ENCODE peak calls at places on chromosomes 1 and 21, in seven cellular contexts. S is suprapubic skin, Q is body of pancreas, A is cardiac muscle cell, K is sigmoid colon, I is stomach, Y is Caco-2. W is an unnamed sample. For H3K36me3, the result is how much of the 10 kb centered on the place peaks cover.

GRCh38 chr1:21882721-21883415 is 54.2 kb downstream of the HSPG2 start:
- DNase-seq in S (no peak), Q (no peak), A (no peak), K (no peak), I (no peak), Y (no peak), W (no peak)

GRCh38 chr1:238951809-238952208 is 434.6 kb upstream of the CHRM3 start:
- DNase-seq in S (no peak), Q (peak), A (peak), K (no peak), I (peak), Y (peak), W (no peak)

GRCh38 chr1:225944387-225944786 is 3.4 kb upstream of the LEFTY2 start:
- DNase-seq in S (no peak), Q (no peak), A (no peak), K (no peak), I (no peak), Y (no peak), W (no peak)

GRCh38 chr21:33064623-33064996 is 5.3 kb upstream of the OLIG1 start:
- DNase-seq in S (no peak), Q (no peak), A (no peak), K (no peak), I (no peak), Y (no peak), W (no peak)

GRCh38 chr1:160260436-160261382 is 1.6 kb downstream of the DCAF8 start:
- DNase-seq in S (no peak), Q (no peak), A (peak), K (no peak), I (no peak), Y (peak), W (no peak)

GRCh38 chr1:110619412-110620249 is 13.5 kb upstream of the KCNA2 start:
- DNase-seq in S (peak), Q (peak), A (peak), K (peak), I (peak), Y (peak), W (peak)

GRCh38 chr1:163346326-163346870 is 24.6 kb downstream of the NUF2 start:
- DNase-seq in S (no peak), Q (no peak), A (no peak), K (no peak), I (no peak), Y (no peak), W (no peak)

GRCh38 chr1:185045793-185046441 is 559 bp downstream of the RNF2 start:
- DNase-seq in S (peak), Q (peak), A (peak), K (peak), I (peak), Y (peak), W (no peak)

GRCh38 chr1:218299416-218299815 is 14.3 kb downstream of the RRP15 start:
- DNase-seq in S (no peak), Q (no peak), A (peak), K (no peak), I (no peak), Y (peak), W (no peak)

GRCh38 chr1:174135200-174135599 is 24.1 kb upstream of the RABGAP1L start:
- DNase-seq in S (no peak), Q (no peak), A (no peak), K (no peak), I (no peak), Y (no peak), W (no peak)

GRCh38 chr1:19101244-19101643 is 108.8 kb downstream of the UBR4 start:
- DNase-seq in S (no peak), Q (no peak), A (no peak), K (no peak), I (no peak), Y (no peak), W (no peak)

GRCh38 chr1:94068096-94068830 is 52.7 kb downstream of the ABCA4 start:
- DNase-seq in S (no peak), Q (peak), A (no peak), K (no peak), I (no peak), Y (peak), W (no peak)

GRCh38 chr1:211577826-211578639 is 928 bp downstream of the SLC30A1 start:
- DNase-seq in S (peak), Q (peak), A (peak), K (peak), I (peak), Y (peak), W (peak)

GRCh38 chr1:43565600-43566360 is 35.1 kb downstream of the PTPRF start:
- DNase-seq in S (no peak), Q (peak), A (peak), K (peak), I (peak), Y (no peak), W (no peak)

GRCh38 chr1:46034601-46035516 is 97.6 kb downstream of the PIK3R3 start:
- DNase-seq in S (no peak), Q (no peak), A (no peak), K (no peak), I (no peak), Y (no peak), W (no peak)

GRCh38 chr1:46026531-46026930 is 105.9 kb downstream of the PIK3R3 start:
- DNase-seq in S (no peak), Q (no peak), A (peak), K (no peak), I (no peak), Y (no peak), W (no peak)

GRCh38 chr1:46030074-46030870 is 102.2 kb downstream of the PIK3R3 start:
- DNase-seq in S (no peak), Q (no peak), A (no peak), K (no peak), I (no peak), Y (no peak), W (no peak)

GRCh38 chr1:46027788-46028573 is 104.4 kb downstream of the PIK3R3 start:
- DNase-seq in S (no peak), Q (no peak), A (no peak), K (no peak), I (no peak), Y (no peak), W (no peak)

DNA sequence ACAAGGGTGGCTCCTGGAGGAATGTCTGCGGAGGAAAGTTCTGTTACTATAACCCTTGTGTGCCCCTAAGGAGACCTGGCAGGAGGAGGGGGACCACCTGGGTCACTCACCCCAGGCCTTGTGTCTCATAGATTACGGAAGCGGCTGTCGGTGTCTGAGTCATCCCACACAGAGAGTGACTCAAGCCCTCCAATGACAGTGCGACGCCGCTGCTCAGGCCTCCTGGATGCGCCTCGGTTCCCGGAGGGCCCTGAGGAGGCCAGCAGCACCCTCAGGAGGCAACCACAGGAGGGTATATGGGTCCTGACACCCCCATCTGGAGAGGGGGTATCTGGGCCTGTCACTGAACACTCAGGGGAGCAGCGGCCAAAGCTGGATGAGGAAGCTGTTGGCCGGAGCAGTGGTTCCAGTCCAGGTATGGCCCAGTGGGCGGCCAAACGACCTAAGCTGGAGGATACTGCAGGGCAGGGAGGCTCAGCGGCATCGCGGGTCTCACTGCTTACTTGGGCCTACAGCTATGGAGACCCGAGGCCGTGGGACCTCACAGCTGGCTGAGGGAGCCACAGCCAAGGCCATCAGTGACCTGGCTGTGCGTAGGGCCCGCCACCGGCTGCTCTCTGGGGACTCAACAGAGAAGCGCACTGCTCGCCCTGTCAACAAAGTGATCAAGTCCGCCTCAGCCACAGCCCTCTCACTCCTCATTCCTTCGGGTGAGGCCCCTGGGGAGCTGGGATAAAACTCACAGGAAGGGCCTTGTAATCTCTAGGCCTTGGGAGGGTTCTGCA is 101.4 kb downstream of the PIK3R3 start:
- DNase-seq in S (no peak), Q (peak), A (no peak), K (no peak), I (no peak), Y (no peak), W (no peak)
- H3K36me3 ChIP-seq in S (half or more), Q (under half), A (under half), K (half or more), I (half or more), Y (under half), W (under half)

GRCh38 chr1:183611021-183611420 is 20.8 kb upstream of the NCF2 start:
- DNase-seq in S (no peak), Q (no peak), A (no peak), K (no peak), I (no peak), Y (no peak), W (no peak)

GRCh38 chr1:183607322-183607980 is 17.2 kb upstream of the NCF2 start:
- DNase-seq in S (no peak), Q (no peak), A (no peak), K (no peak), I (no peak), Y (no peak), W (no peak)

GRCh38 chr1:183610053-183610452 is 19.8 kb upstream of the NCF2 start:
- DNase-seq in S (no peak), Q (no peak), A (no peak), K (no peak), I (no peak), Y (no peak), W (no peak)

GRCh38 chr1:183612407-183612806 is 22.1 kb upstream of the NCF2 start:
- DNase-seq in S (no peak), Q (no peak), A (no peak), K (no peak), I (no peak), Y (no peak), W (no peak)

DNA sequence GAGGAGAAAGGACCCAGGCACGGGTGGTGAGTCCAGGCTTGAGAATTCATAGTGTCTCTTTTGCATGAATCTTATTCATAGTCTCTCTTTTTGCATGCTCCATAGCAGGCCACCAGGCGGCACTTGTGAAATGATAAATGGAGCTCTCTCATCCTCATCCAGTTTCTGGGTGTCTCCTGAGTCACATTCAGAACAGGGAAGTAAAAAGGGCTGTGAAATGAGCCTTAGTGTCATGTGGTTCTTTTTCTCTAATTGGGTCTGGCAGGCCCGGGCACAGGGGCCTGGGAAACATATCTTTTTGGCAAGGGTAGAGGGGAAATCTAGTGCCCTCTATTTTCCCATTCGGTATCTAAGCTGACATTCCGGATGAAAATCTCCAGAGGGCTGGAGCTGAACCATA is 19.1 kb upstream of the NCF2 start:
- DNase-seq in S (no peak), Q (peak), A (peak), K (peak), I (peak), Y (peak), W (no peak)
- TF ChIP-seq CTCF in S (peak), Q (no peak), A (peak), K (peak), I (no peak), Y (peak), W (peak)

GRCh38 chr1:235221653-235222052 is 60.6 kb upstream of the RBM34 start:
- DNase-seq in S (no peak), Q (no peak), A (no peak), K (no peak), I (no peak), Y (no peak), W (no peak)

GRCh38 chr1:235227414-235227813 is 66.4 kb upstream of the RBM34 start:
- DNase-seq in S (no peak), Q (no peak), A (no peak), K (no peak), I (no peak), Y (no peak), W (no peak)

GRCh38 chr1:235229868-235230267 is 68.8 kb upstream of the RBM34 start:
- DNase-seq in S (no peak), Q (no peak), A (no peak), K (no peak), I (no peak), Y (no peak), W (no peak)

GRCh38 chr1:235225299-235225698 is 64.2 kb upstream of the RBM34 start:
- DNase-seq in S (no peak), Q (no peak), A (no peak), K (no peak), I (no peak), Y (no peak), W (no peak)

GRCh38 chr1:235226933-235227332 is 65.9 kb upstream of the RBM34 start:
- DNase-seq in S (no peak), Q (no peak), A (no peak), K (no peak), I (no peak), Y (no peak), W (no peak)
- H3K36me3 ChIP-seq in S (half or more), Q (under half), A (under half), K (half or more), I (half or more), Y (under half), W (under half)

GRCh38 chr1:245688536-245689453 is 534.0 kb downstream of the KIF26B start:
- DNase-seq in S (no peak), Q (no peak), A (no peak), K (no peak), I (no peak), Y (no peak), W (no peak)

GRCh38 chr1:245687129-245687635 is 532.4 kb downstream of the KIF26B start:
- DNase-seq in S (no peak), Q (no peak), A (no peak), K (no peak), I (no peak), Y (no peak), W (no peak)

GRCh38 chr1:245686006-245686405 is 531.2 kb downstream of the KIF26B start:
- DNase-seq in S (no peak), Q (no peak), A (no peak), K (no peak), I (no peak), Y (no peak), W (no peak)

GRCh38 chr1:245686446-245687030 is 531.8 kb downstream of the KIF26B start:
- DNase-seq in S (no peak), Q (no peak), A (no peak), K (no peak), I (peak), Y (no peak), W (no peak)

DNA sequence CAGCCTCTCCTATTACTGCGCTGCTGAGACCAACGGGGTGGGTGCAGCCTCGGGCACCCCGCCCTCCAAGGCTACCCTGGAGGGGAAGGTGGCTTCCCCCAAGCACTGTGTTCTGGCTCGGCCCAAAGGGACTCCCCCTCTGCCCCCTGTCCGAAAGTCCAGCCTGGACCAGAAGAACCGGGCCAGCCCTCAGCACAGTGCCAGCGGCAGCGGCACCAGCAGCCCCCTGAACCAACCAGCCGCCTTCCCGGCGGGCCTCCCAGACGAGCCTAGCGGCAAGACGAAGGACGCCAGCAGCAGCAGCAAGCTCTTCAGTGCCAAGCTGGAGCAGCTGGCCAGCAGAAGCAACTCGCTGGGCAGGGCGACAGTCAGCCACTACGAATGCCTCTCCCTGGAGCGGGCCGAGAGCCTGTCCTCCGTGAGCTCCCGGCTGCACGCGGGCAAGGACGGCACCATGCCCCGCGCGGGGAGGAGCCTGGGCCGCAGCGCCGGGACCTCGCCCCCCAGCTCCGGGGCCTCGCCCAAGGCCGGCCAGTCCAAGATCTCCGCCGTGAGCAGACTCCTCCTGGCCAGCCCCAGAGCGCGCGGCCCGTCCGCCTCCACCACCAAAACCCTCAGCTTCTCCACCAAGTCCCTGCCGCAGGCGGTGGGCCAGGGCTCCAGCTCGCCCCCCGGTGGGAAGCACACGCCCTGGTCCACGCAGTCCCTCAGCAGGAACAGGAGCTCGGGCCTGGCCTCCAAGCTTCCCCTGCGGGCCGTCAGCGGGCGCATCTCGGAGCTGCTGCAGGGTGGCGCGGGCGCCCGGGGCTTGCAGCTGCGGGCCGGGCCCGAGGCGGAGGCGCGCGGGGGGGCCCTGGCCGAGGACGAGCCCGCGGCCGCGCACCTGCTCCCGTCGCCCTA is 533.1 kb downstream of the KIF26B start:
- DNase-seq in S (no peak), Q (peak), A (no peak), K (no peak), I (no peak), Y (peak), W (no peak)
- TF ChIP-seq CTCF in S (no peak), Q (no peak), A (no peak), K (no peak), I (no peak), Y (no peak), W (no peak)

GRCh38 chr1:39847940-39848339 is 35.4 kb downstream of the TRIT1 start:
- DNase-seq in S (no peak), Q (no peak), A (no peak), K (no peak), I (no peak), Y (no peak), W (no peak)
- H3K36me3 ChIP-seq in S (under half), Q (under half), A (under half), K (half or more), I (under half), Y (under half), W (under half)

GRCh38 chr1:199460933-199461332 is 566.6 kb upstream of the NR5A2 start:
- DNase-seq in S (no peak), Q (no peak), A (peak), K (no peak), I (no peak), Y (no peak), W (no peak)

DNA sequence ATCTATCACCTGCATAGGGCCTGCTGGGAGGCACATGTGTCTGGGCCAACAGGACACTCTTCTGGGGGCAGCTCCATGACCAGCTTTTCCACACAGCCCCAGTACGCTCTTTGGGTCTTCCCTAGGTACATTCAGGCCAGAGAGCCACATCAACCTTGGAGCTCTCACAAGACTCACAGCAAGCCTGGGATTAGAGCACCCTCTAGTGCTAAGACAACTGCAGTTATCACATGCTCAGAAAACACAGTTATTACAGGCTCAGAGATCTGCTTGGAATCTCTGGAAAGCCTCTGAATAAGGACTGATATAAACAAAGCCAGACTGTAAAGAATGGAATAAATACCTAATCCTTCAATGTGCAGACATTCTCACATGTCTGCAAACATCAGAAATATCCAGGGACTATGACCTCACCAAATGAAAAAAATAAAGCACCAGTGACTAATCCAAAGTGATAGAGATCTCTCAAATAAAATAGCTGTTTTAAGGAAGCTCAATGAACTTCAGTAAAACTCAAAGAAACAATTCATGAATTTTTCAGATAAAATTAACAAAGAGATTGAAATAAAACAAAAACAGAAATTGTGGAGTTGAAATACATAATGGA is 563.9 kb upstream of the NR5A2 start:
- DNase-seq in S (no peak), Q (peak), A (peak), K (no peak), I (peak), Y (peak), W (peak)
- TF ChIP-seq CTCF in S (no peak), Q (peak), A (peak), K (no peak), I (peak), Y (peak), W (peak)

DNA sequence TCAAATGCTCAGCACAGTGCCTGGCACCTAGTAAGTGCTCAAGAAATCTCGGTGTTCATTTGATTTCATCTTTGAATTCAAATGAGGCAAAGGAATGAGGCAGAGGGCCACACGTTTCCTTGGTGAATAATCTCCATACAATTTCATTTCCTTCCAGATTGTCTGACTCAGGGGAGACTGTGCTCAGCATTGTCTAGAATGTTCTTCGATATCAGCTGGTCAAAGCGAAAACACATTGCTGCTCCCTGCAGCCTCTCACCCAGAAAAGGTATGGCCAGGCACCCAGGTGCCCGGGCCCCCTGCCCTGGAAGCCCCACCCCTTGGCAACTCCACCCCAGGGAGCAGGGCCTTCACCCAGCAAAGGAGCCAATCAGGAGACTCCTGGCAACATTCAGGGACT is 55.8 kb downstream of the FBXO2 start:
- DNase-seq in S (no peak), Q (no peak), A (peak), K (no peak), I (no peak), Y (no peak), W (no peak)
- H3K36me3 ChIP-seq in S (under half), Q (under half), A (under half), K (under half), I (under half), Y (under half), W (under half)

DNA sequence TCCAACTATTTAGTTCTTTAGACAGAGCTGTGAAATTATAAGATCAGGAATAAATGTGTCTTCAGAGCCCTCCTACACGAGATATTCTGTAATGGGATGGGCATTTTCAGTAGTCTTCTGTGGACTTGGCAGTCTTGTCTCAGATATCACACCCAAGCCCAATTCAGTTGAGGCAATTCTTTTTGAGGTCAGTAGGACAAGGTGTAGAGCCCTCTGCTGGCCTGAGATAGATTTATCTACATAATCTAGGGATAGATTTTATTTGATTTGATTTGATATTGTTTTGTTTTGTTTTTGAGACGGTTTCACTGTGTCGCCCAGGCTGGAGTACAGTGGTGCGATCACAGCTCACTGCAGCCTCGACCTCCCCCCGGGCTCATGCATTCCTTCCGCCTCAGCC is 77.5 kb downstream of the FMN2 start:
- DNase-seq in S (no peak), Q (no peak), A (no peak), K (no peak), I (no peak), Y (no peak), W (no peak)
- TF ChIP-seq CTCF in S (no peak), Q (no peak), A (no peak), K (no peak), I (no peak), Y (no peak), W (no peak)

W was measured in right lobe of liver.